ENCODE peak calls at places on chromosome 14, in six cellular contexts. J is colonic mucosa, V is uterus, L is pancreas, X is GM23338, P is hepatocyte. K is an unnamed sample.

GRCh38 chr14:74488788-74489397 is 4.2 kb downstream of the NPC2 start:
- DNase-seq in J (no peak), V (no peak), L (no peak), X (no peak), P (no peak), K (peak)

GRCh38 chr14:28751467-28752058 is 15.0 kb upstream of the FOXG1 start:
- DNase-seq in J (peak), V (no peak), L (no peak), X (peak), P (peak), K (peak)

GRCh38 chr14:102230481-102231210 is 74.3 kb downstream of the MOK start:
- DNase-seq in J (no peak), V (no peak), L (no peak), X (no peak), P (no peak), K (no peak)

GRCh38 chr14:20609215-20610001 is 18.2 kb upstream of the RNASE12 start:
- DNase-seq in J (peak), V (peak), L (peak), X (peak), P (peak), K (peak)

GRCh38 chr14:59186316-59186715 is 2.2 kb upstream of the DAAM1 start:
- DNase-seq in J (no peak), V (no peak), L (no peak), X (no peak), P (no peak), K (no peak)

GRCh38 chr14:35400707-35401421 is 3.7 kb downstream of the NFKBIA start:
- DNase-seq in J (no peak), V (no peak), L (no peak), X (no peak), P (peak), K (no peak)

GRCh38 chr14:79631276-79631675 is 580.0 kb downstream of the DIO2 start:
- DNase-seq in J (no peak), V (no peak), L (no peak), X (peak), P (no peak), K (no peak)

GRCh38 chr14:100221419-100222218 is 17.3 kb upstream of the YY1 start:
- DNase-seq in J (peak), V (peak), L (peak), X (peak), P (peak), K (no peak)

GRCh38 chr14:22243971-22244581 is 344.9 kb downstream of the DAD1 start:
- DNase-seq in J (no peak), V (no peak), L (no peak), X (no peak), P (no peak), K (no peak)

GRCh38 chr14:81245771-81246170 is 25.0 kb upstream of the GTF2A1 start:
- DNase-seq in J (no peak), V (no peak), L (no peak), X (no peak), P (no peak), K (no peak)

GRCh38 chr14:79438696-79439342 is 772.5 kb downstream of the DIO2 start:
- DNase-seq in J (no peak), V (no peak), L (peak), X (no peak), P (no peak), K (no peak)

GRCh38 chr14:97713023-97713422 is 915.8 kb downstream of the VRK1 start:
- DNase-seq in J (no peak), V (no peak), L (no peak), X (no peak), P (peak), K (peak)

GRCh38 chr14:22333408-22334274 is 255.4 kb downstream of the DAD1 start:
- DNase-seq in J (peak), V (no peak), L (peak), X (peak), P (peak), K (peak)

GRCh38 chr14:95123895-95124579 is 33.3 kb downstream of the DICER1 start:
- DNase-seq in J (no peak), V (no peak), L (no peak), X (no peak), P (no peak), K (no peak)

GRCh38 chr14:55398679-55399078 is 13.0 kb downstream of the ATG14 start:
- DNase-seq in J (no peak), V (no peak), L (no peak), X (no peak), P (peak), K (peak)

GRCh38 chr14:32400480-32400879 is 71.4 kb downstream of the AKAP6 start:
- DNase-seq in J (no peak), V (no peak), L (no peak), X (no peak), P (no peak), K (no peak)

GRCh38 chr14:102695172-102695569 is 82.1 kb upstream of the TRAF3 start:
- DNase-seq in J (no peak), V (no peak), L (no peak), X (no peak), P (no peak), K (no peak)

GRCh38 chr14:86057018-86057667 is 527.2 kb downstream of the FLRT2 start:
- DNase-seq in J (no peak), V (no peak), L (no peak), X (peak), P (peak), K (peak)

GRCh38 chr14:81855007-81855406 is 321.4 kb upstream of the SEL1L start:
- DNase-seq in J (no peak), V (no peak), L (no peak), X (no peak), P (no peak), K (no peak)

GRCh38 chr14:103847439-103847953 is at the start of gene PPP1R13B:
- DNase-seq in J (peak), V (peak), L (peak), X (peak), P (peak), K (peak)

GRCh38 chr14:71478542-71478941 is 453.7 kb upstream of the RGS6 start:
- DNase-seq in J (no peak), V (no peak), L (no peak), X (no peak), P (no peak), K (no peak)

GRCh38 chr14:93078830-93079229 is 36.9 kb downstream of the ITPK1 start:
- DNase-seq in J (no peak), V (peak), L (no peak), X (no peak), P (no peak), K (no peak)

GRCh38 chr14:98382662-98383061 is 889.3 kb downstream of the BCL11B start:
- DNase-seq in J (no peak), V (no peak), L (no peak), X (no peak), P (no peak), K (peak)

GRCh38 chr14:59356783-59357182 is 108.4 kb downstream of the GPR135 start:
- DNase-seq in J (no peak), V (no peak), L (no peak), X (no peak), P (no peak), K (no peak)

GRCh38 chr14:94128216-94128839 is 1.1 kb downstream of the IFI27L2 start:
- DNase-seq in J (no peak), V (no peak), L (no peak), X (no peak), P (no peak), K (no peak)

GRCh38 chr14:38412654-38413053 is 156.8 kb upstream of the CLEC14A start:
- DNase-seq in J (no peak), V (no peak), L (no peak), X (no peak), P (no peak), K (no peak)

GRCh38 chr14:89108608-89109007 is 284.2 kb downstream of the TTC8 start:
- DNase-seq in J (no peak), V (no peak), L (no peak), X (no peak), P (no peak), K (no peak)

GRCh38 chr14:25537846-25538455 is 488.0 kb upstream of the STXBP6 start:
- DNase-seq in J (peak), V (no peak), L (no peak), X (peak), P (peak), K (no peak)

GRCh38 chr14:92657457-92658142 is 90.8 kb downstream of the LGMN start:
- DNase-seq in J (no peak), V (no peak), L (peak), X (no peak), P (no peak), K (no peak)

GRCh38 chr14:102233081-102233480 is 71.9 kb downstream of the MOK start:
- DNase-seq in J (no peak), V (no peak), L (no peak), X (no peak), P (no peak), K (no peak)

GRCh38 chr14:59454131-59454530 is 11.0 kb downstream of the GPR135 start:
- DNase-seq in J (no peak), V (no peak), L (no peak), X (no peak), P (no peak), K (peak)

GRCh38 chr14:103881927-103882281 is 34.5 kb upstream of the PPP1R13B start:
- DNase-seq in J (no peak), V (no peak), L (no peak), X (no peak), P (no peak), K (no peak)

GRCh38 chr14:90599339-90599738 is 202.5 kb downstream of the CALM1 start:
- DNase-seq in J (no peak), V (no peak), L (no peak), X (no peak), P (no peak), K (no peak)
- H3K27ac ChIP-seq in J (no peak), V (no peak), L (no peak), X (no peak), P (no peak), K (no peak)

DNA sequence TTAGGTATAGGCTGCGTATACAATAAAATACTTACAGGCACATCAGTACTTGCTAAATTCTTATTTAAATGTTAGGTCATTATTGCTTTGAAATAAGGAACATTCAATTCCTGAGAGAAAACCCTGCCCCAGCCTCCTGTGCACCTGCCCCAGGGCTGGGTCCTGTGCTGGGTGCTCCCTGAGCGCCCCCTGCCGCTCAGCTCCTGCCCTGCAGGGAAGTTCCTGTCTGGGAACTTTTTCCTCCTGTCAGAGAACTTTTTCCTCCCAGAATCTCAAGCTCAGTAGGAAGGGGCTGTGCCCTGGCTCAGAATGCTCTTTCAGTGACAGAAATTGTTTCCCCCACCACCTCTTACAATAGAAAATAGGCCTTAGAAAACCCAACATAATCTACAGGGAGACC is 751.1 kb downstream of the TMEM121 start:
- DNase-seq in J (no peak), V (no peak), L (no peak), X (no peak), P (no peak), K (no peak)
- TF ChIP-seq CTCF in J (peak), V (no peak), L (peak), X (no peak), P (no peak), K (peak)

DNA sequence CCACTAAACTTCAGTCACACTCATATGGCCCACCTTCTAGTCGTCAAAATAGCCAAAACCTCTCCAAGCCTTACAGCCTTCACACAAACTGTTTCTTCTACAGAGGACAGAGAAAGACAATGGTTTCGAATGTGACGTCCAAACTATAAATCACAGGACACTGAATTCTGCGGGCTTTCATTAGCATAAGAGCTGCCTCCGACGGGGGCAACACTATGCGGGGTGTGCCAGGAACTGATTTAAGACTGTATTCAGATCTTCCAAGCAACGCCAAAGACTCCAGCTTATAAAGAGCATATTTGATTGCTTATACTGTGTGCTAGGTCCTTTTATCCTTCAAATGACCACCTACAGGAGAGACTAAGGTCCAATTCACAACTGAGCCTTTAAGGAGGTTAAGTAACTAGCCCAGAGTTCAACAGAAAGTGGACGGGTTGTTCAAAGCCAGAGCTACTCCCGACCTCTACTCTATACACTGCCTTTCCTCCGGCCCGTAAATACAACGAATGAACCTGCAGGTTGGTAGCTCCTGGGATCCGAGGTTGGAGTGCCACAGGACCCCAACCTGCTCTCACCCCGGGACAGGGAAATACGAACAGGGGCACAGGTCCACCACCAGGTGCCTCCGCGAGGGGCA is 574 bp downstream of the L2HGDH start:
- DNase-seq in J (peak), V (no peak), L (no peak), X (no peak), P (no peak), K (peak)
- H3K27ac ChIP-seq in J (peak), V (peak), L (peak), X (peak), P (peak), K (peak)

GRCh38 chr14:56795284-56795622 is 15.0 kb downstream of the OTX2 start:
- DNase-seq in J (no peak), V (no peak), L (no peak), X (no peak), P (no peak), K (no peak)
- TF ChIP-seq CTCF in J (no peak), V (no peak), L (no peak), X (no peak), P (no peak), K (no peak)

DNA sequence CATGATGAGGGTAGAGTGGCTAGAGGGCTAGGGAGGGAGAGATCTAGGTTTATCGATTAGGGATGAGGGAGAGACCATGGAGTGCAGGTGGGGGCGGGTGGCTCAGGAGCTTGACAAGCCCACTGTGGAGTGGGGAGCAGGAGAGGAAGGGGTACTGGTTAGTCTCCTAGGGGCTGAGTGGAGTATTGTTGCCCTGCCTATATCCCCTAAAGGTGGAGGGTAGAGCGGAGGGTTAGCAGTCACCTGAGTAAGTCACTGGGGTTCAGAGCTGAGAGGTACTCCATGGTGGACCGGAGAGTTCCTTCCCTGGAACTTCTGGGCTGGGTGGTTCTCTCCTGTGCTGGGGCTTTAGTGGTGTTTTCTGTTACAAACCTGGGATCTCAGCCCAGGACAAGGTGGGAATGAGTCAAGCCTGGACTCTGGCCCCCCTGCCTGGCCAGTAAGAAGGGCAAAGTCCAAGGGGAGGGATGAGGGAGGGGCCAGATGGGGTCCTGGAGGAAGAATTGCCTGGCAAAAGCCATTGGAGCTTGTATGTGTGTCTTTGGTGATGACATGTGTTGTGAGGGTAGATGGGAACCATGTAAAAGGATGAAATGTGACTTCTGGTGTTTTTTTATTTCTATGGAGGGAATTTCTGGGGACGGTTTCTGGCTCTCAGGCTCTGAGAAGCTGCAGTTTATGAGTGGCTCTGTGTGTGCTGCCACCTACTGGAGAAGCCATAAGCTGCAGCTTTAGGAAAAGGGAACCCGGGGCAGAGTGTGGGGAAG is at the start of gene CIDEB:
- DNase-seq in J (peak), V (peak), L (peak), X (peak), P (peak), K (peak)
- H3K27ac ChIP-seq in J (peak), V (no peak), L (peak), X (no peak), P (peak), K (peak)

GRCh38 chr14:67934087-67934486 is 114.5 kb downstream of the RAD51B start:
- DNase-seq in J (no peak), V (peak), L (peak), X (peak), P (peak), K (peak)
- TF ChIP-seq CTCF in J (peak), V (peak), L (peak), X (peak), P (peak), K (peak)

K was measured in RWPE1.